ENCODE peak calls at places on chromosomes 16 and 17, in eight cellular contexts. I is Panc1, S is K562, F is suprapubic skin, D is transverse colon, E is HCT116, X is prostate gland, L is H1. J is an unnamed sample.

GRCh38 chr17:17561408-17562144 is 29.9 kb downstream of the PEMT start:
- DNase-seq in F (peak), E (no peak), L (no peak), S (no peak), D (peak), I (no peak), X (peak), J (no peak)

GRCh38 chr17:28745052-28745776 is 1.4 kb downstream of the TRAF4 start:
- DNase-seq in F (no peak), S (peak), I (no peak), X (peak), E (no peak), L (peak), D (peak), J (no peak)

GRCh38 chr16:8924214-8924613 is 39.5 kb downstream of the USP7 start:
- DNase-seq in S (no peak), I (no peak), L (no peak), E (no peak), F (no peak), D (peak), X (peak), J (no peak)

GRCh38 chr17:6305613-6306360 is 129.1 kb downstream of the AIPL1 start:
- DNase-seq in D (no peak), E (no peak), F (no peak), L (no peak), X (no peak), I (no peak), S (no peak), J (no peak)

GRCh38 chr16:24769806-24770205 is 40.4 kb downstream of the TNRC6A start:
- DNase-seq in S (no peak), X (no peak), E (no peak), D (no peak), I (no peak), F (no peak), L (no peak), J (no peak)

GRCh38 chr16:19945934-19946333 is 61.3 kb upstream of the GPRC5B start:
- DNase-seq in D (no peak), E (no peak), I (no peak), S (no peak), X (no peak), F (no peak), L (no peak), J (no peak)

GRCh38 chr16:68954871-68955635 is 111.7 kb downstream of the TANGO6 start:
- DNase-seq in S (no peak), E (no peak), F (no peak), L (no peak), I (no peak), X (no peak), D (no peak), J (no peak)

GRCh38 chr17:49315974-49316570 is 46.0 kb downstream of the ZNF652 start:
- DNase-seq in I (no peak), L (no peak), E (no peak), X (no peak), D (no peak), F (no peak), S (no peak), J (no peak)

GRCh38 chr16:2196162-2196980 is at the start of gene CASKIN1:
- DNase-seq in X (no peak), I (no peak), L (no peak), E (no peak), F (no peak), D (no peak), S (peak), J (no peak)

GRCh38 chr17:19418312-19418992 is 7.4 kb downstream of the RNF112 start:
- DNase-seq in E (no peak), F (no peak), D (no peak), S (no peak), X (no peak), L (no peak), I (no peak), J (no peak)

GRCh38 chr17:31446195-31446967 is 54.9 kb downstream of the RAB11FIP4 start:
- DNase-seq in X (no peak), F (no peak), L (no peak), E (no peak), I (no peak), D (no peak), S (no peak), J (no peak)

GRCh38 chr16:85275533-85276249 is 163.4 kb upstream of the CIBAR2 start:
- DNase-seq in X (peak), E (peak), D (peak), S (peak), I (peak), L (peak), F (peak), J (no peak)

GRCh38 chr16:55324491-55325447 is 766 bp downstream of the IRX6 start:
- DNase-seq in F (peak), L (peak), X (no peak), I (no peak), D (no peak), S (no peak), E (no peak), J (no peak)

GRCh38 chr17:49473900-49474751 is 21.0 kb upstream of the NGFR start:
- DNase-seq in F (no peak), L (no peak), E (no peak), X (no peak), S (no peak), D (no peak), I (no peak), J (no peak)

GRCh38 chr16:84836234-84836647 is 16.5 kb downstream of the CRISPLD2 start:
- DNase-seq in F (no peak), S (no peak), E (no peak), D (peak), X (peak), I (no peak), L (peak), J (peak)

GRCh38 chr16:10037771-10038170 is 144.5 kb downstream of the GRIN2A start:
- DNase-seq in L (no peak), I (no peak), S (no peak), X (no peak), E (no peak), D (no peak), F (no peak), J (no peak)

GRCh38 chr17:78534492-78535284 is 42.5 kb downstream of the DNAH17 start:
- DNase-seq in X (peak), L (no peak), E (no peak), D (no peak), I (no peak), F (no peak), S (no peak), J (no peak)

GRCh38 chr17:67221062-67221998 is 23.7 kb downstream of the HELZ start:
- DNase-seq in D (no peak), X (peak), F (no peak), I (no peak), S (peak), E (peak), L (no peak), J (no peak)

GRCh38 chr17:12599185-12599920 is 66.3 kb upstream of the MYOCD start:
- DNase-seq in S (no peak), L (no peak), F (no peak), E (no peak), I (no peak), D (no peak), X (no peak), J (no peak)

GRCh38 chr16:29290631-29291247 is 115.8 kb downstream of the NPIPB11 start:
- DNase-seq in S (peak), F (peak), X (peak), E (peak), I (peak), L (peak), D (peak), J (peak)

GRCh38 chr16:56369202-56369601 is 56.1 kb downstream of the AMFR start:
- DNase-seq in X (no peak), I (no peak), D (no peak), E (no peak), S (no peak), F (no peak), L (no peak), J (no peak)

GRCh38 chr17:61405047-61405685 is 5.5 kb downstream of the TBX2 start:
- DNase-seq in X (no peak), L (peak), F (peak), E (no peak), I (no peak), D (no peak), S (no peak), J (no peak)

GRCh38 chr16:84550096-84550495 is 45.6 kb upstream of the MEAK7 start:
- DNase-seq in D (no peak), X (no peak), S (no peak), I (no peak), L (no peak), F (no peak), E (no peak), J (no peak)

GRCh38 chr17:50501054-50501453 is 7.2 kb upstream of the MYCBPAP start:
- DNase-seq in X (no peak), S (no peak), L (no peak), E (peak), I (no peak), D (peak), F (no peak), J (no peak)

GRCh38 chr17:31623990-31624389 is 232.5 kb downstream of the RAB11FIP4 start:
- DNase-seq in D (no peak), S (no peak), E (no peak), F (no peak), I (no peak), X (no peak), L (no peak), J (no peak)

GRCh38 chr17:35731239-35731931 is at the start of gene RASL10B:
- DNase-seq in S (peak), I (no peak), X (peak), F (no peak), E (no peak), L (peak), D (peak), J (peak)

GRCh38 chr16:67645397-67646121 is 615 bp downstream of the CARMIL2 start:
- DNase-seq in D (no peak), F (peak), X (no peak), S (no peak), E (no peak), L (no peak), I (no peak), J (no peak)

GRCh38 chr17:43791589-43791988 is 11.4 kb downstream of the CFAP97D1 start:
- DNase-seq in I (no peak), E (peak), D (no peak), L (no peak), S (peak), X (no peak), F (no peak), J (no peak)

GRCh38 chr16:2149630-2150417 is 1.4 kb downstream of the RAB26 start:
- DNase-seq in F (peak), S (peak), I (no peak), L (peak), E (no peak), D (no peak), X (no peak), J (no peak)

GRCh38 chr16:66880288-66881013 is at the start of gene PDP2:
- DNase-seq in E (peak), D (peak), X (peak), F (peak), I (peak), S (peak), L (peak), J (peak)

GRCh38 chr17:57464191-57464864 is 208.0 kb downstream of the MSI2 start:
- DNase-seq in L (no peak), I (no peak), X (no peak), D (no peak), F (no peak), S (no peak), E (no peak), J (no peak)

GRCh38 chr17:32265192-32265895 is at the start of gene RHBDL3:
- DNase-seq in X (no peak), I (no peak), S (peak), D (peak), F (no peak), L (no peak), E (no peak), J (no peak)

GRCh38 chr16:24609740-24610420 is 70.5 kb downstream of the RBBP6 start:
- DNase-seq in X (peak), L (peak), F (peak), E (no peak), I (no peak), S (no peak), D (peak), J (no peak)

GRCh38 chr17:5557990-5558389 is 26.3 kb downstream of the NLRP1 start:
- DNase-seq in D (no peak), I (no peak), S (no peak), E (no peak), F (peak), L (no peak), X (no peak), J (peak)

GRCh38 chr17:81346908-81347349 is 48.3 kb upstream of the BAHCC1 start:
- DNase-seq in X (no peak), E (no peak), S (no peak), F (no peak), D (no peak), I (no peak), L (no peak), J (no peak)

GRCh38 chr17:81342700-81343070 is 47.6 kb upstream of the SLC38A10 start:
- DNase-seq in D (no peak), S (no peak), I (no peak), X (no peak), E (no peak), F (no peak), L (peak), J (no peak)

GRCh38 chr17:81347437-81347836 is 47.8 kb upstream of the BAHCC1 start:
- DNase-seq in S (no peak), E (no peak), I (no peak), L (no peak), D (no peak), X (no peak), F (no peak), J (no peak)

GRCh38 chr17:81346090-81346907 is 49.0 kb upstream of the BAHCC1 start:
- DNase-seq in F (peak), I (no peak), S (peak), X (peak), E (peak), D (peak), L (peak), J (peak)

DNA sequence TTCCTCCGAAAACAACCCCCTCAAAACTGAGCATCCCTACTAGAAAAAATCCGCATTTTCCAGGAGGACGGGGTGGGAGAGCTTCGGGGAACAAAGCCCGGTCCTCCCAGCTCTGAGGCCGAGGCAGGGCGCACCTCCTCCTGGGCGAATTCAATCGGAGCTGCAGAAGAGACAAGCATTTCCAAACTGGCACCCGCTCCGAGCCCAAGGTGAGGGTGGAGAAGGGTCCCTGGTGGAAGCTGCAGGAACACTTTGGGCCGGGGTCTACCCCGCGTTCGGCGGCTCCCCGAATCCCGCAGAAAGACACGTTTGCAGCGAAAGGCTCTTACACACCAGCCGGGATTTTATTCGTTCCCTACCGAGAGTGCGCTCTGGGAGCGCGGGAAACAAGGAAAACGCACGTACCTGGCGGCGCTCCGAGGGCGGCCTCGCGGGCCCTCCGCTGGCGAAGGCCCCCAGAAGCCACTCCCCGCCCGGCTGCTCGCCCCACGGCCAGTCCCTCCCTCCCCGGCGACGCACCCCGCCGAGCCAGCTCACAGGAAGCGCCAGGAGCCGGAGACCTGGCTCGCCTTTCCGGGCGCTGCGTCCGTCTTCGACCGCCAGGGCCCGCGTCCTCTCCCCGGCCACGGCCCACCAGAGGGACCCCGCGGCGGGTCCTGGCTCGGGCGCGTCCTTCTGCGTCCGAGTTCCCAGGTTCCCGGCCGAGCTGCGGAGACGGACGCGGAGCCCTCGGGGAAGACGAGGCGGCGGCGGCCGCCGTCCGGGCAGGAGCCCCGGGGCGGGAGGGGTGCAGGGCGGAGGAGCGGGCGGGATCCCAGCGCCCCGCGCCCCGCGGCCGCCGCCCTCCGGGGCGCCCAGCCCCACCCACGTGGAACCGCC is 49.8 kb upstream of the BAHCC1 start:
- DNase-seq in S (peak), X (peak), E (no peak), F (peak), I (no peak), D (peak), L (peak), J (peak)
- H3K4me3 ChIP-seq in S (peak), X (peak), E (peak), F (peak), I (peak), D (peak), L (peak), J (peak)

GRCh38 chr17:7313028-7313889 is 1.9 kb downstream of the GPS2 start:
- DNase-seq in S (peak), I (no peak), E (no peak), D (no peak), X (no peak), L (peak), F (no peak), J (no peak)

GRCh38 chr17:7308625-7309433 is 1.4 kb downstream of the EIF5A start:
- DNase-seq in L (peak), F (peak), D (peak), S (peak), E (peak), X (peak), I (no peak), J (no peak)

GRCh38 chr17:7312432-7313027 is 2.6 kb downstream of the GPS2 start:
- DNase-seq in I (no peak), E (no peak), D (no peak), X (no peak), F (no peak), L (no peak), S (no peak), J (no peak)

GRCh38 chr17:7309628-7310027 is 2.2 kb downstream of the EIF5A start:
- DNase-seq in S (no peak), X (no peak), D (no peak), F (no peak), L (no peak), E (no peak), I (no peak), J (no peak)

GRCh38 chr17:7311110-7311698 is 3.8 kb downstream of the EIF5A start:
- DNase-seq in I (no peak), X (no peak), L (no peak), S (no peak), E (no peak), F (no peak), D (no peak), J (no peak)
- TF ChIP-seq POLR2AphosphoS5 in I (no peak), X (no peak), L (no peak), S (no peak), E (no peak), F (no peak), D (no peak), J (no peak)

DNA sequence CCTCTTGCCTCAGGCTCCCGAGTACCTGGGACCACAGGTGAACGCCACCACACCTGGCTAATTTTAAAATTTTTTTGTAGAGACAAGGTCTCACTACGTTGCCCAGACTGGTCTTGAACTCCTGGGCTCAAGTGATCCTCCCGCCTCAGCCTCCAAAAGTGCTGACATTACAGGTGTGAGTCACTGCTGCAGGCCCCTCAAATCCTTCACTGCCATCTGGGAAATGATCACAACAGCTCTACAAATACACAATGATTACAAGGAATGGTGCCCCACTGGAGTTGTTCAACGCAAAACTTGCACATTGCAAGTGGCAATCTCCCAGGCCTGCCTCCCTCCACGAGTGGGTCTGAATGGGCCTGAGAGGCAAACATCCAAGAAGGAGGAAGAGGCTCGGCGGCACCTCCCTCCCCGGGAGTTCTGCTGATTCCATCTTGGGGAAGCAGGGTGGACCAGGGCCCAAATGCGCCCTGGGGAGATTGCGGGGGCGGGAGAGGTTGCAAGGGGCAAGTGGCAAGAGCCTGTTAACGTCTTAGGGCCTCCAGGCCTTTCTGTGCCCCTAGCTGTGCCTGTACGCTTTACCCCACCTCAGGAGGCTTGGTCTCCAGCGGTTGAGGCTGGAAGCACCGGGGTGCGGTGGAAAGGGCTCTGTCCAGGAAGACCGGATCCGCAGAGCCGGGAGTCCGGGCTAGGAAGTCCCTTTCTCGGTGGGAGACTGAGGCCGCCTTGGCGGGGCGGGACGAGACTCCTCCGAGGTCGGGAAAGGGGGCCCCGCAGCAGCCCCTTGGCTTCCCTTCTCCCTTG is 656 bp upstream of the IGFBP4 start:
- DNase-seq in L (no peak), I (no peak), E (no peak), F (peak), X (no peak), D (peak), S (peak), J (no peak)
- TF ChIP-seq CTCF in L (no peak), I (no peak), E (no peak), F (no peak), X (no peak), D (peak), S (no peak), J (peak)

GRCh38 chr17:74842146-74842598 is 17.5 kb downstream of the GRIN2C start:
- DNase-seq in I (no peak), L (no peak), E (no peak), D (no peak), X (no peak), S (no peak), F (no peak), J (no peak)
- H3K4me3 ChIP-seq in I (peak), L (no peak), E (peak), D (peak), X (peak), S (no peak), F (peak), J (peak)

GRCh38 chr16:74302341-74302740 is 5.7 kb downstream of the PSMD7 start:
- DNase-seq in F (no peak), D (no peak), S (no peak), I (no peak), E (no peak), X (no peak), L (no peak), J (no peak)
- TF ChIP-seq POLR2AphosphoS5 in F (no peak), D (no peak), S (no peak), I (no peak), E (no peak), X (no peak), L (no peak), J (no peak)

GRCh38 chr17:16285646-16286008 is 67.6 kb downstream of the CENPV start:
- DNase-seq in D (no peak), L (no peak), F (no peak), S (no peak), E (no peak), I (no peak), X (no peak), J (no peak)
- TF ChIP-seq CTCF in D (peak), L (peak), F (peak), S (peak), E (peak), I (peak), X (no peak), J (peak)

DNA sequence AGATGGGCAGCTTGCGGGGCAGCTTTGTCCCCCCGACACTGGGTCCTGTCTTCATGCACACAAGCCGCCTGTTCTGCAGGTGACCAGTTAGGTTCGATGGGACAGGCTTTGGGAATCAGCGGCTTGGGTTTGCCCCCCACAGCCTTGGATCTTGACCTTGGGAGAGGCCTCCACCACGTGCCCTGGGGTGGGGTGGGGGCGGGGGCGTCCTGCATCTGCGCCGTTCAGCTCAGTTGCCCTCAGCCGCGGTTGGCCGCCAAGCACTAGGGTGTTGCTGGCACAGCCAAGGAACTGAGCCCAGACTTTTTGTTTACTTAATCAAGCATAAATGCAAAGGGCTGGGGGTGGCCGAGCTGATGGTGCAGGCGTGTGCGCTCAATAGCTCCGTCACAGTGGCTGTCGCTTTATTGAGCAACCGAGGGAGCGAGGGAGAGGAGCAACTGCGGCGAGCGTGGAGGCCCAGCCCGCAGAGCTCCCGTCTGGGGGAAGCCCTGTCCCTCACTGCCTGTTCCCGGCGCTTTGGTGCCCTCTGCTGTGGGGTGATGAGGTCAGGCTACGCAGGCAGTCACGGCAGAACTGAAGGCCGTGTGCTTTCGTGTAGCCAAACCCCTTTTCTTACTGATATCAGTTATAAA is 33.9 kb downstream of the JPH3 start:
- DNase-seq in F (peak), D (peak), S (peak), I (peak), X (peak), L (peak), E (peak), J (no peak)
- H3K4me3 ChIP-seq in F (peak), D (peak), S (no peak), I (peak), X (no peak), L (no peak), E (peak), J (peak)

J was measured in esophagus muscularis mucosa.